ENCODE peak calls at places on chromosomes 11 and 22, in eight cellular contexts. K is A549, D is mesendoderm, R is PC-3, S is GM23338, Y is aorta, I is right lobe of liver, E is kidney. J is an unnamed sample. For H3K4me1, the result is how much of the 10 kb centered on the place peaks cover.

GRCh38 chr11:125300791-125301218 is 136.3 kb downstream of the PKNOX2 start:
- DNase-seq in R (peak), E (peak), S (no peak), D (peak), I (no peak), K (peak), Y (peak), J (no peak)

GRCh38 chr11:66429983-66430602 is 8.6 kb downstream of the MRPL11 start:
- DNase-seq in I (peak), S (peak), E (peak), D (peak), Y (peak), K (peak), R (peak), J (peak)

GRCh38 chr11:100467821-100468508 is 219.1 kb upstream of the ARHGAP42 start:
- DNase-seq in D (no peak), R (no peak), I (no peak), E (no peak), K (no peak), S (no peak), Y (no peak), J (peak)

GRCh38 chr11:97888641-97889040 is 1132.1 kb upstream of the CNTN5 start:
- DNase-seq in Y (no peak), R (no peak), D (no peak), S (no peak), E (no peak), I (no peak), K (no peak), J (no peak)

GRCh38 chr22:38240734-38241252 is 32.0 kb downstream of the TMEM184B start:
- DNase-seq in D (peak), R (peak), E (no peak), I (no peak), Y (no peak), K (peak), S (peak), J (peak)

GRCh38 chr11:118621071-118621815 is 13.8 kb downstream of the PHLDB1 start:
- DNase-seq in I (no peak), Y (peak), R (peak), E (peak), S (peak), D (peak), K (no peak), J (peak)

GRCh38 chr22:49564054-49564453 is 263.6 kb downstream of the BRD1 start:
- DNase-seq in K (no peak), Y (no peak), S (no peak), R (no peak), D (no peak), E (peak), I (peak), J (no peak)

GRCh38 chr11:76524919-76525318 is 80.1 kb downstream of the EMSY start:
- DNase-seq in I (no peak), Y (no peak), K (no peak), S (no peak), E (no peak), R (peak), D (no peak), J (peak)

GRCh38 chr11:95788921-95789505 is 569 bp downstream of the FAM76B start:
- DNase-seq in I (no peak), S (peak), R (peak), Y (no peak), D (peak), K (peak), E (no peak), J (no peak)

GRCh38 chr11:14360976-14361375 is 2.0 kb upstream of the RRAS2 start:
- DNase-seq in I (no peak), D (no peak), E (no peak), S (no peak), Y (no peak), K (no peak), R (no peak), J (no peak)

GRCh38 chr11:110505514-110506284 is 76.0 kb downstream of the FDX1 start:
- DNase-seq in E (no peak), Y (no peak), D (no peak), R (no peak), I (no peak), S (no peak), K (no peak), J (no peak)

GRCh38 chr22:37160037-37160436 is 10.3 kb upstream of the IL2RB start:
- DNase-seq in R (no peak), I (no peak), Y (no peak), D (peak), S (peak), E (peak), K (no peak), J (no peak)

GRCh38 chr11:109554951-109555350 is 133.0 kb downstream of the C11orf87 start:
- DNase-seq in K (no peak), D (no peak), E (no peak), I (no peak), Y (no peak), S (no peak), R (no peak), J (no peak)

GRCh38 chr11:115613004-115613403 is 108.8 kb upstream of the CADM1 start:
- DNase-seq in D (no peak), S (no peak), Y (no peak), R (no peak), I (no peak), E (no peak), K (no peak), J (no peak)

GRCh38 chr11:85481862-85482261 is 145.3 kb downstream of the DLG2 start:
- DNase-seq in S (no peak), E (peak), K (no peak), Y (no peak), D (no peak), I (no peak), R (no peak), J (no peak)

GRCh38 chr22:19477321-19478085 is 1.5 kb downstream of the UFD1 start:
- DNase-seq in S (no peak), D (peak), I (peak), E (no peak), K (no peak), R (peak), Y (no peak), J (peak)

GRCh38 chr22:19707347-19708322 is 6.7 kb upstream of the SEPTIN5 start:
- DNase-seq in S (no peak), I (peak), R (no peak), D (no peak), E (peak), Y (peak), K (no peak), J (no peak)

GRCh38 chr11:46676436-46677158 is 23.8 kb downstream of the ARHGAP1 start:
- DNase-seq in Y (peak), S (no peak), D (no peak), R (no peak), K (no peak), I (no peak), E (peak), J (no peak)

GRCh38 chr11:109298865-109299264 is 123.1 kb upstream of the C11orf87 start:
- DNase-seq in D (no peak), I (no peak), Y (no peak), E (no peak), K (no peak), S (no peak), R (no peak), J (no peak)

GRCh38 chr11:69814902-69815301 is 4.3 kb downstream of the FGF3 start:
- DNase-seq in Y (no peak), I (no peak), K (no peak), D (no peak), E (no peak), R (no peak), S (no peak), J (no peak)

GRCh38 chr22:42214625-42215415 is 55.6 kb downstream of the TCF20 start:
- DNase-seq in R (no peak), E (peak), I (no peak), D (peak), S (no peak), Y (no peak), K (no peak), J (no peak)

GRCh38 chr11:77148963-77149715 is 21.1 kb downstream of the MYO7A start:
- DNase-seq in I (no peak), S (no peak), Y (no peak), D (no peak), K (no peak), E (peak), R (no peak), J (no peak)

GRCh38 chr11:61734767-61735166 is 17.7 kb upstream of the MYRF start:
- DNase-seq in E (peak), K (no peak), I (no peak), S (no peak), D (no peak), Y (no peak), R (no peak), J (no peak)

GRCh38 chr11:14248577-14248976 is 110.4 kb downstream of the RRAS2 start:
- DNase-seq in S (peak), E (no peak), K (no peak), Y (no peak), I (no peak), R (no peak), D (peak), J (no peak)

GRCh38 chr11:120645639-120646038 is 134.1 kb downstream of the GRIK4 start:
- DNase-seq in D (peak), Y (no peak), R (no peak), E (no peak), I (no peak), S (peak), K (no peak), J (peak)

GRCh38 chr22:37544955-37545702 is 15.2 kb upstream of the CDC42EP1 start:
- DNase-seq in S (peak), K (peak), Y (peak), E (peak), D (peak), R (peak), I (peak), J (peak)

GRCh38 chr22:38950527-38951111 is 6.8 kb upstream of the APOBEC3A start:
- DNase-seq in D (no peak), I (no peak), K (no peak), S (no peak), E (peak), R (no peak), Y (peak), J (no peak)

GRCh38 chr22:20658433-20659222 is 115.3 kb upstream of the SERPIND1 start:
- DNase-seq in S (no peak), I (no peak), E (no peak), K (no peak), R (no peak), D (no peak), Y (no peak), J (no peak)

DNA sequence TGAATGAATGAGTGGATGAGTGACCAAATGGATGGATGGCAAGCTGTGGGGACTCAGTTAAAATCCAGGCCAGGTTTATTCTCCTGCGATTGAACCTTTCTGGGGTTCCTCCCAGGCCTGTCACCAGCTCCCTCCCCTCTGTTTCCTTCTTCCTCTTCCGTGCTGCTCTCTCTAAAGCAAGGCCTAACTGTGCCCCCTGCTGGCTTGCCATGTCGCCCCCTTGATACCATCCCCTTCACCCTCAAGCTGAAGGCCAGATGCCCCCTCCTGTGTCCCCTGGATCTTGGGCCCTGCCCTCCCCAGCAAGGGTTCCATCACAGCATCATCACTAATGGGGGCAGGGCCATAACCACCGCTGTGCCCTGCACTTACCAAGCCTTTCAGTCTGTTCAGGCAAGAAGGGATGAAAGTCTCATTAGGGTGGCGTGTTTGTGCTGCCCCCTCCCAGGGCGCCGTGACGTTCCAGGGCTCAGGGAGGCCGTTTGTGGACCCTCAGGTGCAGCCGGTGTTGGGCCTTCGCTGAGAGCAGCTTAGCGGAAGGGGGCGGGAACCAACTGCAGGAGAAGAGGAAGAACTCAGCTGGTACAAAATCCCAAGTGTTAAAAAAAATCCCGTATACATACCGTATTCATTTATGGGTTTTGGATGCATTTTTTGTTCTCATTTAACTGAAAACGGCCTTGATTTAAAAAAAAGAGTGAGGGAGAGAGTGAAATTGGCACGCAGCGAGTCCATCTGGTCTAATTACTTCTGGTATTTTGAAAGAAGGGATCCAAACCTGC is 69.9 kb downstream of the MPPED1 start:
- DNase-seq in D (peak), E (peak), K (no peak), R (no peak), Y (peak), S (peak), I (no peak), J (peak)
- H3K4me3 ChIP-seq in D (no peak), E (no peak), K (no peak), R (no peak), Y (no peak), S (peak), I (no peak), J (no peak)

GRCh38 chr11:35242412-35242811 is 103.4 kb downstream of the CD44 start:
- DNase-seq in R (no peak), D (no peak), S (no peak), K (no peak), E (no peak), Y (no peak), I (no peak), J (no peak)

GRCh38 chr11:35245786-35246185 is 106.8 kb downstream of the CD44 start:
- DNase-seq in S (no peak), Y (no peak), E (no peak), I (no peak), D (no peak), R (no peak), K (no peak), J (no peak)

GRCh38 chr11:35241531-35241930 is 102.6 kb downstream of the CD44 start:
- DNase-seq in D (no peak), E (no peak), K (no peak), R (no peak), Y (no peak), S (no peak), I (no peak), J (no peak)

GRCh38 chr11:35242843-35243242 is 103.9 kb downstream of the CD44 start:
- DNase-seq in E (no peak), K (no peak), D (no peak), S (no peak), I (no peak), Y (no peak), R (no peak), J (no peak)

GRCh38 chr11:35243774-35244173 is 104.8 kb downstream of the CD44 start:
- DNase-seq in K (no peak), R (no peak), E (no peak), D (no peak), S (no peak), I (no peak), Y (no peak), J (no peak)
- H3K4me1 ChIP-seq in K (under half), R (under half), E (under half), D (under half), S (under half), I (under half), Y (under half), J (under half)

DNA sequence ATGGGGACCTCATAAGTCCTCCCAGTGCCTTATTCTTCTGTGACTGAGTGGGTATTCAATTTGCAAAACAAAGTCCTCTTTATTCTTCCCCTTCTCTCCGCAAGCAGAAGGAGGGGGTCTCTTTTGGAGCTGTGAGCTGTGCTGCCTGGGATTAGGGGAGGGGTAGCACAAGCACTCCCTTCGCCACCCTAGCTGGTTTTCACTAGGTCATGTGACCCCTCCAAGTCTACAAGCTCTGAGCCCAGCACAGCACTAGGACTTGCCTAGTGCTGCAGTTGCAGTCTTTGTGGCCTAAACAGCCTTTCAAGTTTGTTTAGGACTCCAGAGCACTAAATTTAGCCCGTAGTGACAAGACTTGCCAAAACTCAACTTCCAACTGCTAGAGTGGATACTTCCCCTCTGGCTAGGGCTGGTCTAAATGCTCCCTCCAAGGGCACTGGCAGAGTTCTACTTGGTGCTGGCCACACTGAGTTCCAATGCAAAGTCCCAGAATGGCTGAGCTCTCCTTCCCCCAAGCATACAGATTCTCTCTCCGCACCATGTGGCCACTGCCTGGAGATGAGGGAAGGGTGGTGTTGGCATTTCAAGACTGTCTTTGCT is 25.4 kb downstream of the TAF1D start:
- DNase-seq in Y (no peak), S (no peak), I (no peak), R (no peak), K (no peak), D (no peak), E (no peak), J (no peak)
- H3K27ac ChIP-seq in Y (no peak), S (no peak), I (no peak), R (no peak), K (no peak), D (no peak), E (no peak), J (no peak)

GRCh38 chr11:31981457-31981856 is 109.4 kb upstream of the RCN1 start:
- DNase-seq in R (no peak), K (no peak), D (no peak), I (no peak), S (no peak), Y (no peak), E (no peak), J (no peak)

GRCh38 chr11:31986201-31986889 is 104.5 kb upstream of the RCN1 start:
- DNase-seq in K (no peak), E (no peak), D (no peak), S (peak), R (no peak), Y (no peak), I (no peak), J (no peak)

GRCh38 chr11:31987118-31988005 is 103.5 kb upstream of the RCN1 start:
- DNase-seq in E (no peak), K (no peak), D (peak), Y (no peak), I (no peak), S (peak), R (no peak), J (no peak)
- H3K4me3 ChIP-seq in E (no peak), K (no peak), D (no peak), Y (no peak), I (no peak), S (peak), R (no peak), J (no peak)

GRCh38 chr11:68459886-68460740 is 439 bp upstream of the PPP6R3 start:
- DNase-seq in I (peak), R (peak), D (peak), Y (peak), K (peak), E (peak), S (peak), J (peak)
- H3K4me1 ChIP-seq in I (under half), R (under half), D (under half), Y (under half), K (under half), E (under half), S (under half), J (under half)

DNA sequence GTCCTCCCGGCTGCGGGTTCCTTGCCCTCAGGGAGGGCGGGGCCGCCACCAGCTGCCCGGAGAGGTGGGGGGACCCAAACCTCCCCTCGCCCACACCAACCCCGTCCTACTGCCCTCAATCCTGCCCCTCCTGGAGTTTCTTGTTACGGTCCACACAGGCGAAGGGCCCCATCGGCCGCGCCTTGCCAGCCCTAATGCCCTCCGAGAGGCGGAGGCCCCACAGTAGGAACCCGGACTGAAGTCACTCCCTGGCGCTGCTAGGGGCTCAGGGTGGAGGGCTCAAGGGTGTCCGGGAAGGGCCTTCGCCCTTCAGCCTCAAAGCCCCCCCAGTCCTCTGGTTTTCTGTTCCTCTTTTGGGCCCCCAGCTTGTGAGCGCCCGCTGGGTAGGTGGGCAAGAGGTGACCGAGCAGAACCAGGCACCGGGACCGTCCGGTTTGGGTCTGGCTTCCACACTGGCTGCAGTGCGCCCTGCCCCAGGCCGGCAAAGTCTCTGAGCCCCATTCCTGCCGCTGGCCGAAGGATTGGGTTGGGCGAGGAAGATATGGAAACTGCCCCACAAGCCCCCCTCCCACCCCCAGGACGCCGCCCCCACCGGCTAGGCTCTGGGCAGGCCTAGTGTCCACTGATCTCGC is 24.5 kb downstream of the DUSP8 start:
- DNase-seq in R (no peak), D (no peak), I (no peak), E (no peak), K (no peak), S (no peak), Y (no peak), J (no peak)
- H3K27ac ChIP-seq in R (no peak), D (no peak), I (no peak), E (peak), K (peak), S (no peak), Y (peak), J (no peak)

DNA sequence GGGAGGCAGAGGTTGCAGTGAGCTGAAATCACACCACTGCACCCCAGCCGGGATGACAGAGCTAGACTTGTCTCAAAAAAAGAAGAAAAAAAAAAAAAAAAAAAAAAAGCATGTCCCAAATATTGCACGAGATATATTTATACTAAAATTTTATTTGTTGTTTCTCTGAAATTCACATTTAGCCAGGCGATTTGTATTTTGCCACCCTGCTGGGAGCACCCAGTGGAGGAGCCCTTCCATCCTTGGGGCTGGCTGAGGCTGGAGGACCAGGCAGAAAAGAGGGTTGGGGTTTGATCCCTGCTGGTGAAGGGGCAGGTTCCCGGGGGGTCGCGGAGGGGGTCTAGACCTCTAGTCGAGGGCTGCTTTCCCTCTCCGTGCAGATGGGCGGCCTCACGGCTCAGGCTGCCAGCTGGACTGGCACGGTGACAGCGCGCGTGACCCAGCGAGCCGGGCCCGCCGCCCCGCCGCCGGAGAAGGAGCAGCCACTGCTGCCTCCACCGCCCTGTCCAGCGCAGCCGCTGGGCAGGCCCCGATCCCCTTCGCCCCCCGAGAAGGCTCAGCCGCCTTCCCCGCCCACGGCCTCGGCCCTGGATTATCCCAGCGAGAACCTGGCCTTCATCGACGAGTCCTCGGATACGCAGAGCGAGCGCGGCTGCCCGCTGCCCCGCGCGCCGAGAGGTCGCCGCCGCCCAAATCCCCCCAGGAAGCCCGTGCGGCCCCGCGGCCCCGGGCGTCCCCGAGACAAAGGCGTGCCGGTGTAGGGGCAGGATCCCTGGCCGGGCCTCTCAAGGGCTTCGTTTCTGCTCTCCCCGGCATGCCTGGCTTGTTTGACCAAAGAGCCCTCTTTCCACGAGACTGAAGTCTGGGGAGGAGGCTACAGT is 952 bp upstream of the CATSPERZ start:
- DNase-seq in K (no peak), D (no peak), Y (peak), S (peak), E (peak), R (no peak), I (no peak), J (no peak)
- H3K4me3 ChIP-seq in K (no peak), D (no peak), Y (no peak), S (peak), E (peak), R (peak), I (no peak), J (peak)

J was measured in small intestine.